ENCODE peak calls at places on chromosomes 1 and 21, in eight cellular contexts. O is neural progenitor cell, E is mammary epithelial cell, H is GM23338, B is astrocyte, S is endothelial cell of umbilical vein, N is PC-3, J is HCT116. T is an unnamed sample.

GRCh38 chr1:181090653-181091126 is 2.2 kb downstream of the IER5 start:
- DNase-seq in O (no peak), E (peak), H (no peak), B (no peak), S (peak), N (peak), J (no peak), T (peak)

GRCh38 chr1:207822602-207823451 is 71.0 kb downstream of the CD46 start:
- DNase-seq in O (peak), E (no peak), H (peak), B (no peak), S (peak), N (peak), J (no peak), T (peak)

GRCh38 chr1:19029191-19030085 is 73.0 kb upstream of the IFFO2 start:
- DNase-seq in O (no peak), E (no peak), H (no peak), B (no peak), S (no peak), N (peak), J (no peak), T (peak)

GRCh38 chr1:16012590-16013219 is 5.1 kb downstream of the HSPB7 start:
- DNase-seq in O (peak), E (no peak), H (peak), B (peak), S (peak), N (peak), J (peak), T (peak)

GRCh38 chr1:115545096-115545720 is 96.6 kb upstream of the VANGL1 start:
- DNase-seq in O (no peak), E (no peak), H (no peak), B (no peak), S (no peak), N (peak), J (no peak), T (peak)

GRCh38 chr1:54987830-54988705 is 7.6 kb downstream of the TMEM61 start:
- DNase-seq in O (no peak), E (no peak), H (peak), B (peak), S (no peak), N (no peak), J (no peak), T (no peak)

GRCh38 chr1:17232759-17233661 is 15.9 kb upstream of the PADI3 start:
- DNase-seq in O (no peak), E (peak), H (no peak), B (peak), S (peak), N (peak), J (peak), T (no peak)

GRCh38 chr1:175188936-175189335 is 3.6 kb downstream of the KIAA0040 start:
- DNase-seq in O (no peak), E (no peak), H (no peak), B (no peak), S (no peak), N (no peak), J (no peak), T (no peak)

GRCh38 chr1:230753586-230754251 is 6.5 kb downstream of the CAPN9 start:
- DNase-seq in O (peak), E (peak), H (peak), B (no peak), S (peak), N (no peak), J (peak), T (no peak)

GRCh38 chr1:212097360-212097759 is 61.8 kb downstream of the DTL start:
- DNase-seq in O (no peak), E (no peak), H (no peak), B (no peak), S (no peak), N (no peak), J (no peak), T (no peak)

GRCh38 chr1:185373813-185374524 is 56.9 kb upstream of the IVNS1ABP start:
- DNase-seq in O (no peak), E (peak), H (no peak), B (no peak), S (peak), N (peak), J (no peak), T (no peak)

GRCh38 chr1:14421295-14421976 is 177.0 kb upstream of the KAZN start:
- DNase-seq in O (no peak), E (no peak), H (no peak), B (no peak), S (no peak), N (no peak), J (no peak), T (no peak)

GRCh38 chr1:62241357-62242131 is 46.9 kb downstream of the L1TD1 start:
- DNase-seq in O (no peak), E (peak), H (no peak), B (no peak), S (no peak), N (peak), J (no peak), T (peak)

GRCh38 chr1:243421784-243422183 is 165.9 kb downstream of the SDCCAG8 start:
- DNase-seq in O (peak), E (no peak), H (peak), B (peak), S (no peak), N (peak), J (no peak), T (no peak)

GRCh38 chr1:53121319-53122172 is 20.9 kb downstream of the SLC1A7 start:
- DNase-seq in O (peak), E (no peak), H (no peak), B (peak), S (no peak), N (peak), J (no peak), T (no peak)

GRCh38 chr1:109402025-109402424 is 4.3 kb upstream of the SORT1 start:
- DNase-seq in O (no peak), E (no peak), H (no peak), B (no peak), S (no peak), N (no peak), J (no peak), T (no peak)

GRCh38 chr1:8026976-8027747 is 1.1 kb upstream of the ERRFI1 start:
- DNase-seq in O (peak), E (no peak), H (peak), B (no peak), S (no peak), N (peak), J (no peak), T (no peak)

GRCh38 chr1:179055930-179056329 is 25.9 kb upstream of the TOR3A start:
- DNase-seq in O (no peak), E (peak), H (no peak), B (no peak), S (no peak), N (peak), J (no peak), T (no peak)

GRCh38 chr1:221548942-221549341 is 192.9 kb downstream of the DUSP10 start:
- DNase-seq in O (no peak), E (no peak), H (no peak), B (no peak), S (no peak), N (no peak), J (no peak), T (no peak)

GRCh38 chr1:240109920-240110685 is 18.4 kb downstream of the FMN2 start:
- DNase-seq in O (no peak), E (no peak), H (no peak), B (peak), S (no peak), N (peak), J (no peak), T (no peak)

GRCh38 chr1:42260376-42261078 is 74.5 kb downstream of the FOXJ3 start:
- DNase-seq in O (no peak), E (no peak), H (no peak), B (no peak), S (no peak), N (no peak), J (no peak), T (no peak)

GRCh38 chr1:112083487-112083886 is 94.0 kb upstream of the KCND3 start:
- DNase-seq in O (peak), E (peak), H (peak), B (peak), S (peak), N (peak), J (no peak), T (no peak)

GRCh38 chr1:53982034-53982761 is 35.8 kb downstream of the LDLRAD1 start:
- DNase-seq in O (peak), E (peak), H (peak), B (peak), S (peak), N (peak), J (no peak), T (no peak)

GRCh38 chr1:224541901-224542610 is 74.1 kb upstream of the CNIH3 start:
- DNase-seq in O (no peak), E (no peak), H (no peak), B (peak), S (peak), N (peak), J (no peak), T (no peak)

GRCh38 chr1:180188103-180188506 is 33.4 kb downstream of the QSOX1 start:
- DNase-seq in O (peak), E (peak), H (peak), B (peak), S (peak), N (peak), J (no peak), T (peak)

GRCh38 chr1:158329300-158329699 is 2.0 kb downstream of the CD1B start:
- DNase-seq in O (no peak), E (no peak), H (no peak), B (no peak), S (no peak), N (no peak), J (no peak), T (no peak)

GRCh38 chr1:117128323-117129079 is 7.0 kb upstream of the TRIM45 start:
- DNase-seq in O (peak), E (peak), H (peak), B (peak), S (peak), N (peak), J (peak), T (no peak)

GRCh38 chr1:52659356-52659755 is 26.4 kb downstream of the SHISAL2A start:
- DNase-seq in O (no peak), E (peak), H (no peak), B (no peak), S (no peak), N (peak), J (peak), T (peak)

GRCh38 chr1:244447024-244447423 is 4.7 kb downstream of the ADSS2 start:
- DNase-seq in O (no peak), E (no peak), H (no peak), B (no peak), S (no peak), N (no peak), J (no peak), T (no peak)

GRCh38 chr1:181405584-181405983 is 77.7 kb upstream of the CACNA1E start:
- DNase-seq in O (no peak), E (no peak), H (peak), B (no peak), S (no peak), N (no peak), J (no peak), T (no peak)

GRCh38 chr1:92502247-92502646 is 15.5 kb upstream of the GFI1 start:
- DNase-seq in O (no peak), E (peak), H (no peak), B (peak), S (no peak), N (peak), J (no peak), T (no peak)
- TF ChIP-seq EZH2 in O (no peak), E (no peak), H (no peak), B (no peak), S (no peak), N (no peak), J (no peak), T (no peak)

GRCh38 chr1:103056423-103056822 is 51.9 kb downstream of the COL11A1 start:
- DNase-seq in O (no peak), E (no peak), H (no peak), B (no peak), S (no peak), N (no peak), J (no peak), T (no peak)
- TF ChIP-seq EZH2 in O (no peak), E (no peak), H (no peak), B (no peak), S (no peak), N (no peak), J (no peak), T (no peak)

DNA sequence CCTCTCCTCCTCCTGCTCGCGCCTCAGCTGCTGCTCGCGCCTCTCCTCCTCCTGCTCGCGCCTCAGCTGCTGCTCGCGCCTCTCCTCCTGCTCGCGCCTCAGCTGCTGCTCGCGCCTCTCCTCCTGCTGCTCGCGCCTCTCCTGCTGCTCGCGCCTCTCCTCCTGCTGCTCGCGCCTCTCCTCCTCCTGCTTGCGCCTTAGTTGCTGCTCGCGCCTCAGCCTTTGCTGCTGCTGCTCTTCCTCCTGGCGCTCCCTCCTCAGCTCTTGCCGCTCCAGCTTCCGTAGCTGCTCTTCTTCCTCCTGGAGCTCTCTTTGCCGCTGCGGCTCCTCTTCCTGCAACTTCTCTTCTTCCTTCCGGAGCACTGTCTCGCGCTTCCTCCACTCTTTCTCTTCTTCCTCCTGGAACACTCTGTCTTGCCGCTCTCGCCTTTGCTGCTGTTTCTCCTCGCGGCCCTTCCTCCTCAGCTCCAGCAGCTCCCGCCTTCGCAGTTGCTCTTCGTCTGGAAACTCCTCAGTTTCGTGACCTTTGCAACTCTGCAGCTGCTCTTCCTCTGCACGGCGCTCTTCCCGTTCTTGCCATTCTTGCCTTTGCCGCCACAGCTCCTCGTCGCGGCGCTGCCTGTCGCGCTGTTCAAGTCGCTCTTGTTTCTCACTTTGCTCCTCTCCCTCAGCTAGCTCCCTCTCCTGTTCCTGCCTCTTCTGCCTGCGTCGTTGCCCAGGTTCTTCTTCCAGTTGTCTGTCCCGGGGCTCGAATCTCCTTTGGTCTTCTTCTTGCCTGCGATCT is 3.0 kb downstream of the TCHH start:
- DNase-seq in O (peak), E (peak), H (peak), B (peak), S (peak), N (peak), J (no peak), T (no peak)
- TF ChIP-seq EZH2 in O (peak), E (peak), H (peak), B (peak), S (peak), N (peak), J (no peak), T (no peak)

DNA sequence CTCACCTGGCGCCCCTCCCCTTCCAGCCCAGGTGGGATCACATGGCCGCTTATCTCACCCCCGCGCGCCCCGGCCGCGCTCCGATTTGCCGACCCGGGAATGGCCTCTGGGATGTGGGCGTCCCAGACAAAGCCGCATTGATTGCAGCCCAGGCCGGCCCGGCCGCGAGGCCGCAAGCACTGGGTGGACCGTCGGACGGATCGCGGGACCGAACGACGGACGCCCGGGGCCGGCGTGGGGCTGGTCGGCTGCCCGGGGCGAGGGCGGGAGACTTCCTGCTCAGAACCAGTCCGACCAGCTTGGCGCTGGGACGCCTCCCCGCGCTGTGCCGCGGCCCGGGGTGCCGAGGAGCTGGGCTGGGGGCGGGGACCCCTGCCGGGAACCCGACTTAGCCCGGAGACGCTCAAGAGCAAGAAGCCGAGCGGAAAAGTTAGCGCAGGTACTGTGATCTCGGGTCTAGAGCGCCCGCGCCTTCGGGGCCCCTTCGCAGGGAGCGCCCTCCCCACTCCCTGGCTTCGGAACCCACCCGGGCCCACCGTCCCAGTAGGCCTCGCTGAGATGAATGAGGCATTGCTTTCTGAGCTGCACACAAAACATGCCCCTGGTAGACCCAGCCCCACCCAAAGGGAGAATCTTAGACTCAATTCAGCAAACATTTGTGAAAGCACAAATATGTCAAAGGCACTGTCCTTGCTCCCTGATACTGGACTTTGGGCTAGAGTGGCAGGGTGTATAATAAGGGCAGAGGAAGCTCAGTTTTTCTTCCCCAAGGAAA is 415 bp upstream of the LAD1 start:
- DNase-seq in O (peak), E (peak), H (peak), B (no peak), S (no peak), N (peak), J (peak), T (peak)
- TF ChIP-seq EZH2 in O (peak), E (no peak), H (no peak), B (peak), S (peak), N (no peak), J (no peak), T (no peak)

DNA sequence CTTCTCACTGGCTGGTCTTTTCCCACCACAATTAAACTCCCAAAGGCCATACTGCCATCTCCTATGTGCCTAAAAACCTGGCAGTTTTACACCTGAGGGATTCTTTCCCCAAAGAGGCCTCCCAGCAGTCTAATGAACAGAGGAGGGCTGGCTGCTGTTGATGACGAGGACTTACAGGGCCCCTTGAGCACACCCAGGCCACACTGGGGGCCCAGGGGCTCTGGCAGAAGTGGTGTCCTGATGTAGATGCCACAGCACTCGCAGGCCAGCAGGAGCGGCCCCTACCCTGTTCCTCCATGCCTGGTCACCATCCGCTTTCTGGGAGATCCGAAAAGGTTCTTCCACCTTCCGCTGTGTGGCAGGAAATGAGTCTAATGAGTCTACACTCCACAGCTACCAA is 24.2 kb downstream of the POFUT2 start:
- DNase-seq in O (no peak), E (no peak), H (no peak), B (no peak), S (no peak), N (no peak), J (no peak), T (no peak)
- TF ChIP-seq EZH2 in O (no peak), E (no peak), H (no peak), B (no peak), S (no peak), N (no peak), J (no peak), T (no peak)

DNA sequence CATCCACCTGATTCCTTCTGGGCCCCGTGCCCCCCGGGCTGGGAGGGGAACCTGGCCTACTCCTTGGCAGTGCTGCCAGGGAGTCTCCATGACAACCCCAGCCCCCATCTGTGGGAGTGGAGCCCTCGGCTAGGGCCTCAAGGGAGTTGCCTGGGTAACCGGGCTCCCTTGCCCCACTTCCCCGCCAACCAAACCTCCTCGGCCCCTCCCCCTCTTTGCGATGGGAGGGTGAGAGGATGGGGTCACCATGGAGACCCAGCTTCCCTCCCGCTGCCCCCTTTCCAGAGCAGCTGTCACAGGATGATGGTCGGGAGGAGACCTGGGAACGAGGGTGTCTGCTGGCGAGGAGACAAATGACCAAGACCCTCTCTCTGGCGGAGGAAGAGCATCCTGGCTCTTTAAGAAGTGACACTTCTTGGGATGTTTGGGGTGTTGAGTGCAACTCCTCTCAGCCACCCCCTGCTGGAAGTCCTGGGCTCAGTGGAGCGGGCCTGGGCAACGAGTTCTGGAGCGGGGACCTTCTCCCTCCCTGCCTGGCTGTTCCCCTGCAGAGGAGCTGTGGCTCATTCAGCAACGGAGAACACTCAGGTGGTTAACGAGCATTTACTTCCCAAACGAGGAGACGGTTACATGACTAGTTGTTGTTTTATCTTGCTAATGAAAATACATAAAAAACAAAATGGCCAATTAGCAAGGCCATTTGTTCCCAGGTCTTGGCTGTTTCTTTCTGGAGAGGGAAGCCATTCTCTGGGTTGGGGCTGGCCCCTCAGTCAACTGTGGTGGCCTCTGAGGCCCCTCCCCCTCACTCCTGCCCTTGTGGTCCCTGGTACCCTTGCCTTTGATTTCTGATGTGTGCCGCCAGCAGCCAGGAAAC is 82.8 kb downstream of the UBIAD1 start:
- DNase-seq in O (peak), E (no peak), H (peak), B (no peak), S (no peak), N (no peak), J (no peak), T (no peak)
- TF ChIP-seq EZH2 in O (no peak), E (no peak), H (no peak), B (no peak), S (no peak), N (no peak), J (no peak), T (no peak)